ENCODE peak calls at places on chromosomes 2 and 18, in six cellular contexts. One of them, this sample, is unnamed. For H3K4me1, the result is how much of the 10 kb centered on the place peaks cover.

GRCh38 chr2:204452464-204453023 is 92.7 kb upstream of the PARD3B start:
- DNase-seq in H1: no peak
- DNase-seq in HepG2: peak
- DNase-seq in transverse colon: peak
- DNase-seq in K562: no peak
- DNase-seq in upper lobe of left lung: no peak
- DNase-seq in this sample: no peak

GRCh38 chr2:10571057-10571456 is 118.7 kb downstream of the NOL10 start:
- DNase-seq in H1: no peak
- DNase-seq in HepG2: no peak
- DNase-seq in transverse colon: no peak
- DNase-seq in K562: no peak
- DNase-seq in upper lobe of left lung: no peak
- DNase-seq in this sample: no peak

GRCh38 chr18:63578357-63578958 is 8.7 kb upstream of the SERPINB13 start:
- DNase-seq in H1: peak
- DNase-seq in HepG2: peak
- DNase-seq in transverse colon: no peak
- DNase-seq in K562: peak
- DNase-seq in upper lobe of left lung: no peak
- DNase-seq in this sample: no peak

GRCh38 chr2:240593026-240593702 is 6.6 kb downstream of the CAPN10 start:
- DNase-seq in H1: no peak
- DNase-seq in HepG2: no peak
- DNase-seq in transverse colon: no peak
- DNase-seq in K562: no peak
- DNase-seq in upper lobe of left lung: peak
- DNase-seq in this sample: no peak

GRCh38 chr2:240850756-240851077 is 17.9 kb upstream of the AGXT start:
- DNase-seq in H1: no peak
- DNase-seq in HepG2: no peak
- DNase-seq in transverse colon: no peak
- DNase-seq in K562: no peak
- DNase-seq in upper lobe of left lung: no peak
- DNase-seq in this sample: no peak

GRCh38 chr2:222671259-222672067 is at the start of gene MOGAT1:
- DNase-seq in H1: peak
- DNase-seq in HepG2: peak
- DNase-seq in transverse colon: peak
- DNase-seq in K562: no peak
- DNase-seq in upper lobe of left lung: peak
- DNase-seq in this sample: no peak

GRCh38 chr2:223058952-223059716 is 7.1 kb downstream of the KCNE4 start:
- DNase-seq in H1: no peak
- DNase-seq in HepG2: peak
- DNase-seq in transverse colon: peak
- DNase-seq in K562: peak
- DNase-seq in upper lobe of left lung: no peak
- DNase-seq in this sample: no peak

GRCh38 chr2:45984896-45985488 is 312.2 kb upstream of the EPAS1 start:
- DNase-seq in H1: peak
- DNase-seq in HepG2: no peak
- DNase-seq in transverse colon: no peak
- DNase-seq in K562: no peak
- DNase-seq in upper lobe of left lung: no peak
- DNase-seq in this sample: peak

GRCh38 chr2:192087398-192087958 is 107.3 kb downstream of the TMEFF2 start:
- DNase-seq in H1: no peak
- DNase-seq in HepG2: no peak
- DNase-seq in transverse colon: no peak
- DNase-seq in K562: no peak
- DNase-seq in upper lobe of left lung: no peak
- DNase-seq in this sample: no peak

GRCh38 chr2:54818226-54818625 is 94.8 kb downstream of the EML6 start:
- DNase-seq in H1: no peak
- DNase-seq in HepG2: no peak
- DNase-seq in transverse colon: no peak
- DNase-seq in K562: peak
- DNase-seq in upper lobe of left lung: no peak
- DNase-seq in this sample: no peak

GRCh38 chr2:239951825-239952224 is 73.3 kb downstream of the NDUFA10 start:
- DNase-seq in H1: no peak
- DNase-seq in HepG2: no peak
- DNase-seq in transverse colon: no peak
- DNase-seq in K562: no peak
- DNase-seq in upper lobe of left lung: no peak
- DNase-seq in this sample: no peak

GRCh38 chr2:65746919-65747678 is 314.7 kb upstream of the SPRED2 start:
- DNase-seq in H1: no peak
- DNase-seq in HepG2: no peak
- DNase-seq in transverse colon: no peak
- DNase-seq in K562: no peak
- DNase-seq in upper lobe of left lung: no peak
- DNase-seq in this sample: no peak

GRCh38 chr2:111617299-111617803 is 266.6 kb downstream of the ANAPC1 start:
- DNase-seq in H1: no peak
- DNase-seq in HepG2: peak
- DNase-seq in transverse colon: no peak
- DNase-seq in K562: no peak
- DNase-seq in upper lobe of left lung: no peak
- DNase-seq in this sample: no peak

GRCh38 chr2:113762377-113763118 is 6.1 kb upstream of the SLC35F5 start:
- DNase-seq in H1: no peak
- DNase-seq in HepG2: no peak
- DNase-seq in transverse colon: no peak
- DNase-seq in K562: no peak
- DNase-seq in upper lobe of left lung: no peak
- DNase-seq in this sample: no peak

GRCh38 chr2:145593991-145594702 is 1074.2 kb upstream of the ZEB2 start:
- DNase-seq in H1: no peak
- DNase-seq in HepG2: no peak
- DNase-seq in transverse colon: no peak
- DNase-seq in K562: peak
- DNase-seq in upper lobe of left lung: no peak
- DNase-seq in this sample: no peak

GRCh38 chr18:36349552-36349951 is 52.0 kb downstream of the FHOD3 start:
- DNase-seq in H1: no peak
- DNase-seq in HepG2: no peak
- DNase-seq in transverse colon: no peak
- DNase-seq in K562: no peak
- DNase-seq in upper lobe of left lung: no peak
- DNase-seq in this sample: peak

DNA sequence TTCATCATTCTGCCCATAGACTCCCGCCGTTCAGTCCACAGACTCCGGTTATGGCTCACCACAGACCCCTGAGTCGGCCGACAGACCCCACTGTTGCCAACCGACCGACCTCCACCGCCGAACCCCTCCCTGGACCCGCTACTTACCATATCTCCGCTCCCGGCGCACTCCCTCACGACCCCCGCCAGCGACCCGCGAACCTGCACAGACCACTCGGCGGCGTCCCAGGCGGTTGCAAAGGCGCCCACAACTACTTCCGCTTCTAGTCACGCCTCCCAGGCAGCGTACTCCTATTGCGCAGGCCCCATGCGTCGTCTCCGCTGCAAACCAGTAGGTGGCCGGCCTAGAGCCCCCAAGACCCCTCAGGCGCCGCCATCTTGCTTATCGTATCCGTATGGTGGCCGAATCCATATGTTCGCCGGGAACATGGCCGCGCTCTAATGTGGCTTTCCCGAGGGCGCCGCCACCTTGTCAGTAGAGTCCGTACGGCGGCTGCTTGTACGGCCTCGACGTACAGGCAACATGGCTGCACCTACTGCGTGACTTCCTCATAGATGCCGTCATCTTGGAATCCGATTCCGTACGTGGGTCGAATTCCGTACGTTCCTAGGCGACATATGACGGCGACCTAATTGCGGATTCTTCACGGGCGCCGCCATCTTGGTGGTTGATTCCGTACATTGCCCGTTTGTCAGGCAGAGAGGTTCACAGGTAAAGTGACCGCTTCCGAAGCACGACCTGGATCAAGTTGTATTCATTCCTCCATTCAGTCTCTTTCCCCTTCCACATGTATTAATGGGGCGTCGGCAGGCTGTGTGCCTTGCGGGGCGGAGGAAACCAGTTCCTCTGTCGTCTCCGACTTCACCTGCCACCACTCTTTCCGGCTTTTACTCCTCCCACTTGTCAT is at the start of gene CXXC1:
- DNase-seq in H1: peak
- DNase-seq in HepG2: peak
- DNase-seq in transverse colon: peak
- DNase-seq in K562: peak
- DNase-seq in upper lobe of left lung: peak
- DNase-seq in this sample: peak
- TF ChIP-seq POLR2A in H1: no peak
- TF ChIP-seq POLR2A in HepG2: peak
- TF ChIP-seq POLR2A in transverse colon: peak
- TF ChIP-seq POLR2A in K562: peak
- TF ChIP-seq POLR2A in upper lobe of left lung: peak
- TF ChIP-seq POLR2A in this sample: no peak

DNA sequence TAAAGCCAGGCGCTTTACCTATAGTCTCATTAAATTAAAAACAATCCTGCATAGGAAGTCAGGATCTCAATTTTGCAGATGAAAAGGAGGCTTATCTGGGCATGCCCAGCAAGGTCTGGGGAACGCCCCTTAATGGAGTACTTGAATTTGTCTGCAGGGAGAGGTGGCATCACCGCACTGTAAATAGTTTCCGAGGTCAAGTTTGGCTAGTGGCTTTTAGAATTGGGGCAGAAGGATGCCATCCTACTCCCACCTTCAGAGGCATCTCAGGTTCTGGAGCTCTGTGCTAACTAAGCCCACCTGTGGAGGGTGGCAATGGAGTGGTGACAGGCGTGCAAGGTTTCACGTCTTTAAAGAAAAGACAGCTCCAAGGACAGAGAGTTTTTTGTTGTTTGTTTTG is 149.3 kb downstream of the TGIF1 start:
- DNase-seq in H1: no peak
- DNase-seq in HepG2: no peak
- DNase-seq in transverse colon: no peak
- DNase-seq in K562: no peak
- DNase-seq in upper lobe of left lung: no peak
- DNase-seq in this sample: no peak
- H3K4me1 ChIP-seq in H1: under half
- H3K4me1 ChIP-seq in HepG2: half or more
- H3K4me1 ChIP-seq in transverse colon: under half
- H3K4me1 ChIP-seq in K562: half or more
- H3K4me1 ChIP-seq in upper lobe of left lung: half or more
- H3K4me1 ChIP-seq in this sample: half or more

GRCh38 chr18:58315739-58316215 is 271.8 kb downstream of the NEDD4L start:
- DNase-seq in H1: no peak
- DNase-seq in HepG2: peak
- DNase-seq in transverse colon: peak
- DNase-seq in K562: no peak
- DNase-seq in upper lobe of left lung: no peak
- DNase-seq in this sample: no peak

GRCh38 chr18:58313491-58314032 is 269.5 kb downstream of the NEDD4L start:
- DNase-seq in H1: no peak
- DNase-seq in HepG2: peak
- DNase-seq in transverse colon: peak
- DNase-seq in K562: no peak
- DNase-seq in upper lobe of left lung: no peak
- DNase-seq in this sample: no peak

GRCh38 chr18:58315041-58315440 is 271.0 kb downstream of the NEDD4L start:
- DNase-seq in H1: no peak
- DNase-seq in HepG2: peak
- DNase-seq in transverse colon: no peak
- DNase-seq in K562: no peak
- DNase-seq in upper lobe of left lung: no peak
- DNase-seq in this sample: no peak

GRCh38 chr18:58316400-58316942 is 272.4 kb downstream of the NEDD4L start:
- DNase-seq in H1: no peak
- DNase-seq in HepG2: no peak
- DNase-seq in transverse colon: no peak
- DNase-seq in K562: no peak
- DNase-seq in upper lobe of left lung: no peak
- DNase-seq in this sample: no peak

GRCh38 chr18:58314284-58314683 is 270.3 kb downstream of the NEDD4L start:
- DNase-seq in H1: no peak
- DNase-seq in HepG2: peak
- DNase-seq in transverse colon: peak
- DNase-seq in K562: no peak
- DNase-seq in upper lobe of left lung: no peak
- DNase-seq in this sample: no peak
- TF ChIP-seq POLR2AphosphoS5 in H1: no peak
- TF ChIP-seq POLR2AphosphoS5 in HepG2: no peak
- TF ChIP-seq POLR2AphosphoS5 in transverse colon: peak
- TF ChIP-seq POLR2AphosphoS5 in K562: no peak
- TF ChIP-seq POLR2AphosphoS5 in upper lobe of left lung: no peak
- TF ChIP-seq POLR2AphosphoS5 in this sample: peak

GRCh38 chr2:25324251-25324650 is 17.5 kb downstream of the DNMT3A start:
- DNase-seq in H1: no peak
- DNase-seq in HepG2: no peak
- DNase-seq in transverse colon: no peak
- DNase-seq in K562: no peak
- DNase-seq in upper lobe of left lung: no peak
- DNase-seq in this sample: no peak
- TF ChIP-seq POLR2A in H1: no peak
- TF ChIP-seq POLR2A in HepG2: no peak
- TF ChIP-seq POLR2A in transverse colon: no peak
- TF ChIP-seq POLR2A in K562: no peak
- TF ChIP-seq POLR2A in upper lobe of left lung: no peak
- TF ChIP-seq POLR2A in this sample: no peak

GRCh38 chr2:241961454-241961853 is 91.9 kb downstream of the RTP5 start:
- DNase-seq in H1: no peak
- DNase-seq in HepG2: no peak
- DNase-seq in transverse colon: no peak
- DNase-seq in K562: no peak
- DNase-seq in upper lobe of left lung: no peak
- DNase-seq in this sample: no peak
- H3K4me1 ChIP-seq in H1: under half
- H3K4me1 ChIP-seq in HepG2: under half
- H3K4me1 ChIP-seq in transverse colon: under half
- H3K4me1 ChIP-seq in K562: under half
- H3K4me1 ChIP-seq in upper lobe of left lung: under half
- H3K4me1 ChIP-seq in this sample: under half

This sample was measured in esophagus muscularis mucosa.